ENCODE peak calls at places on chromosomes 3 and 15, in six cellular contexts. One of them, this sample, is unnamed.

GRCh38 chr3:64998317-64998716 is 310.5 kb upstream of the ADAMTS9 start:
- ATAC-seq in K562: no peak
- ATAC-seq in HCT116: no peak
- ATAC-seq in HepG2: no peak
- ATAC-seq in upper lobe of left lung: no peak
- ATAC-seq in GM12878: no peak
- ATAC-seq in this sample: no peak

GRCh38 chr3:160577093-160577492 is 11.7 kb upstream of the KPNA4 start:
- ATAC-seq in K562: no peak
- ATAC-seq in HCT116: no peak
- ATAC-seq in HepG2: no peak
- ATAC-seq in upper lobe of left lung: no peak
- ATAC-seq in GM12878: no peak
- ATAC-seq in this sample: no peak

GRCh38 chr15:55237219-55238130 is 40.7 kb upstream of the RSL24D1 start:
- ATAC-seq in K562: peak
- ATAC-seq in HCT116: no peak
- ATAC-seq in HepG2: no peak
- ATAC-seq in upper lobe of left lung: no peak
- ATAC-seq in GM12878: peak
- ATAC-seq in this sample: no peak

GRCh38 chr3:171974986-171975837 is 64.2 kb upstream of the FNDC3B start:
- ATAC-seq in K562: peak
- ATAC-seq in HCT116: no peak
- ATAC-seq in HepG2: no peak
- ATAC-seq in upper lobe of left lung: peak
- ATAC-seq in GM12878: no peak
- ATAC-seq in this sample: no peak

GRCh38 chr15:31306426-31307269 is 20.0 kb upstream of the KLF13 start:
- ATAC-seq in K562: no peak
- ATAC-seq in HCT116: no peak
- ATAC-seq in HepG2: no peak
- ATAC-seq in upper lobe of left lung: no peak
- ATAC-seq in GM12878: no peak
- ATAC-seq in this sample: no peak

GRCh38 chr15:73515520-73515919 is 72.6 kb downstream of the REC114 start:
- ATAC-seq in K562: no peak
- ATAC-seq in HCT116: no peak
- ATAC-seq in HepG2: no peak
- ATAC-seq in upper lobe of left lung: no peak
- ATAC-seq in GM12878: no peak
- ATAC-seq in this sample: no peak

GRCh38 chr15:74400313-74400850 is 32.9 kb upstream of the CYP11A1 start:
- ATAC-seq in K562: no peak
- ATAC-seq in HCT116: no peak
- ATAC-seq in HepG2: no peak
- ATAC-seq in upper lobe of left lung: no peak
- ATAC-seq in GM12878: no peak
- ATAC-seq in this sample: no peak

GRCh38 chr3:17076940-17077605 is 192.3 kb downstream of the PLCL2 start:
- ATAC-seq in K562: no peak
- ATAC-seq in HCT116: no peak
- ATAC-seq in HepG2: no peak
- ATAC-seq in upper lobe of left lung: no peak
- ATAC-seq in GM12878: no peak
- ATAC-seq in this sample: no peak

GRCh38 chr15:21267686-21268395 is 172.5 kb downstream of the POTEB3 start:
- ATAC-seq in K562: no peak
- ATAC-seq in HCT116: no peak
- ATAC-seq in HepG2: no peak
- ATAC-seq in upper lobe of left lung: no peak
- ATAC-seq in GM12878: no peak
- ATAC-seq in this sample: no peak

GRCh38 chr15:79904256-79904655 is 7.4 kb upstream of the MTHFS start:
- ATAC-seq in K562: no peak
- ATAC-seq in HCT116: no peak
- ATAC-seq in HepG2: no peak
- ATAC-seq in upper lobe of left lung: no peak
- ATAC-seq in GM12878: no peak
- ATAC-seq in this sample: no peak

GRCh38 chr3:94206291-94206690 is 143.4 kb downstream of the NSUN3 start:
- ATAC-seq in K562: no peak
- ATAC-seq in HCT116: no peak
- ATAC-seq in HepG2: no peak
- ATAC-seq in upper lobe of left lung: no peak
- ATAC-seq in GM12878: peak
- ATAC-seq in this sample: no peak

GRCh38 chr3:50163572-50163971 is 8.4 kb downstream of the SEMA3F start:
- ATAC-seq in K562: no peak
- ATAC-seq in HCT116: no peak
- ATAC-seq in HepG2: no peak
- ATAC-seq in upper lobe of left lung: no peak
- ATAC-seq in GM12878: no peak
- ATAC-seq in this sample: no peak

GRCh38 chr15:93182806-93183205 is 93.8 kb upstream of the RGMA start:
- ATAC-seq in K562: no peak
- ATAC-seq in HCT116: no peak
- ATAC-seq in HepG2: no peak
- ATAC-seq in upper lobe of left lung: no peak
- ATAC-seq in GM12878: no peak
- ATAC-seq in this sample: no peak

GRCh38 chr3:155619118-155619915 is 125.6 kb downstream of the PLCH1 start:
- ATAC-seq in K562: no peak
- ATAC-seq in HCT116: no peak
- ATAC-seq in HepG2: peak
- ATAC-seq in upper lobe of left lung: no peak
- ATAC-seq in GM12878: no peak
- ATAC-seq in this sample: no peak

GRCh38 chr3:36124118-36124796 is 256.0 kb upstream of the STAC start:
- ATAC-seq in K562: no peak
- ATAC-seq in HCT116: peak
- ATAC-seq in HepG2: peak
- ATAC-seq in upper lobe of left lung: no peak
- ATAC-seq in GM12878: no peak
- ATAC-seq in this sample: no peak

GRCh38 chr3:105791919-105792786 is 76.7 kb downstream of the CBLB start:
- ATAC-seq in K562: no peak
- ATAC-seq in HCT116: no peak
- ATAC-seq in HepG2: peak
- ATAC-seq in upper lobe of left lung: peak
- ATAC-seq in GM12878: no peak
- ATAC-seq in this sample: peak

GRCh38 chr3:130601662-130602061 is 84.7 kb downstream of the COL6A6 start:
- ATAC-seq in K562: no peak
- ATAC-seq in HCT116: no peak
- ATAC-seq in HepG2: no peak
- ATAC-seq in upper lobe of left lung: no peak
- ATAC-seq in GM12878: no peak
- ATAC-seq in this sample: no peak

GRCh38 chr15:68821190-68821897 is 649 bp upstream of the ANP32A start:
- ATAC-seq in K562: peak
- ATAC-seq in HCT116: peak
- ATAC-seq in HepG2: peak
- ATAC-seq in upper lobe of left lung: peak
- ATAC-seq in GM12878: peak
- ATAC-seq in this sample: peak

GRCh38 chr15:68819451-68820204 is 1.1 kb downstream of the ANP32A start:
- ATAC-seq in K562: peak
- ATAC-seq in HCT116: no peak
- ATAC-seq in HepG2: peak
- ATAC-seq in upper lobe of left lung: peak
- ATAC-seq in GM12878: peak
- ATAC-seq in this sample: peak

GRCh38 chr15:68820205-68820588 is 498 bp downstream of the ANP32A start:
- ATAC-seq in K562: no peak
- ATAC-seq in HCT116: peak
- ATAC-seq in HepG2: no peak
- ATAC-seq in upper lobe of left lung: no peak
- ATAC-seq in GM12878: peak
- ATAC-seq in this sample: no peak

GRCh38 chr15:68821898-68822380 is 1.2 kb upstream of the ANP32A start:
- ATAC-seq in K562: no peak
- ATAC-seq in HCT116: no peak
- ATAC-seq in HepG2: no peak
- ATAC-seq in upper lobe of left lung: no peak
- ATAC-seq in GM12878: no peak
- ATAC-seq in this sample: no peak

DNA sequence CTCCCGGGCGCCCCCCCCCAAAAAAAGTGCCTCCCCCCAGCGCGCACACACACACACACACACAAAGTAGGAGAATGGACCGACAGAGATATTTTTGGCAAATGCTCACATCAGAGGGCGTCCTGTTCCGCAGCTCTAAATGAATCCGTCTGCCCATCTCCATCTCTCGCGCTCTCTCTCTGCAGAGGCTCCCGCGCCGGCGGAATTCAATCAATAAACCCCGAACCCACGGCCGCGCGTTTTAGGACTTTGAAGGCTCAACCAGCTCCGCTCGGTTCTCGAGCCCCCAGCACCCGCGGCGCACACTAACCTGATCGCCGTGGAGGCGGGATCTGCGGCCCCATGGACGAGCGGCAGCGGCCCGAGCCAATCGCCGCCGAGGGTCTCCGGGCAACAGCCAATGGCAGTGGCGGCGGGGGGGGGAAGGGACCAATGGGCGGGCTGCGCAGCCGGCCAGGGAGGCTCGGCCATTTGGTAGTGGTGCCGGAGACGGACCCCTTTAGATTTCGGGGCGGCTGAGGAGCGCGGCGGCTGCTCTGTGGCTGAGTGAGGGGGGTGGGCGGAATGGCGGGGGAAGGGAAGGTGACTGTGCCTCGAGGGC is at the start of gene ANP32A:
- ATAC-seq in K562: peak
- ATAC-seq in HCT116: peak
- ATAC-seq in HepG2: peak
- ATAC-seq in upper lobe of left lung: peak
- ATAC-seq in GM12878: peak
- ATAC-seq in this sample: peak
- TF ChIP-seq POLR2AphosphoS5 in K562: peak
- TF ChIP-seq POLR2AphosphoS5 in HCT116: peak
- TF ChIP-seq POLR2AphosphoS5 in HepG2: peak
- TF ChIP-seq POLR2AphosphoS5 in upper lobe of left lung: peak
- TF ChIP-seq POLR2AphosphoS5 in GM12878: no peak
- TF ChIP-seq POLR2AphosphoS5 in this sample: peak

DNA sequence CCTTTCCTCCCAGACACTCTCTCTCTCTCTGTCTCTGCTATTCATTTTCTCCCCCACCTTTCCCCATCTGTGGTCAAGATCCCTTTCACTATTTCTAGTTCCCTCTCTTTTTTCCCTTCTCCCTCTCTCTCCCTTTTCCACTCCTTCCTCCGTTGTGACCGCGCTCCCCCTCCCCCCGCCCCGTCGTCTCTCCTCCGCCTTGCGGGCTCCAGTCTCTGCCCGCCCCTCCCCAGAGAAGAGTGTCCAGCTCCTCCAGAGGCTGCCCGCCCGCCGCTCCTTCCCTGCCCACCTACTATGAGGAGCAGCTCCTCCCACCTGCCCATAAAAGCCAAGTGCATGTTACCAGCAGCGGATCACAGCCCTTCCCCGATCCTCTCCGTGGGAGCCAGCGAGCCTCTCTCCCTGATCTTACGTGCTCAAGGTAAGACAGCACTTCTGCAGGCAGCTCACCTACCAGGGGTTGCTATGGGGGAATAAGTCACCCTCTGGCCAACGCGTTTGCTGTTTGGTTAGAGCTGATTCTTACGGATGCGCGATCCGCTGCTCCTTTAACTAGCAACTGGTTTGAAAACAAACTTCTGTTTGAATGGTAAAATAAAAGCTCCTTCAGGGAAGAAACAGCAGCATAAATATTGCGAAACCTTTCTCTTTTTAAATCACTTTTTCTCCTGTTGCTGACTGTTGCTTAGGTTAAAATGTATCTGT is at the start of gene COL8A1:
- ATAC-seq in K562: no peak
- ATAC-seq in HCT116: no peak
- ATAC-seq in HepG2: peak
- ATAC-seq in upper lobe of left lung: peak
- ATAC-seq in GM12878: peak
- ATAC-seq in this sample: peak
- TF ChIP-seq POLR2A in K562: no peak
- TF ChIP-seq POLR2A in HCT116: no peak
- TF ChIP-seq POLR2A in HepG2: no peak
- TF ChIP-seq POLR2A in upper lobe of left lung: peak
- TF ChIP-seq POLR2A in GM12878: no peak
- TF ChIP-seq POLR2A in this sample: peak

GRCh38 chr15:76366714-76367113 is 30.1 kb downstream of the ISL2 start:
- ATAC-seq in K562: no peak
- ATAC-seq in HCT116: no peak
- ATAC-seq in HepG2: no peak
- ATAC-seq in upper lobe of left lung: no peak
- ATAC-seq in GM12878: no peak
- ATAC-seq in this sample: no peak

GRCh38 chr15:76363251-76363650 is 26.7 kb downstream of the ISL2 start:
- ATAC-seq in K562: no peak
- ATAC-seq in HCT116: no peak
- ATAC-seq in HepG2: no peak
- ATAC-seq in upper lobe of left lung: no peak
- ATAC-seq in GM12878: no peak
- ATAC-seq in this sample: no peak

DNA sequence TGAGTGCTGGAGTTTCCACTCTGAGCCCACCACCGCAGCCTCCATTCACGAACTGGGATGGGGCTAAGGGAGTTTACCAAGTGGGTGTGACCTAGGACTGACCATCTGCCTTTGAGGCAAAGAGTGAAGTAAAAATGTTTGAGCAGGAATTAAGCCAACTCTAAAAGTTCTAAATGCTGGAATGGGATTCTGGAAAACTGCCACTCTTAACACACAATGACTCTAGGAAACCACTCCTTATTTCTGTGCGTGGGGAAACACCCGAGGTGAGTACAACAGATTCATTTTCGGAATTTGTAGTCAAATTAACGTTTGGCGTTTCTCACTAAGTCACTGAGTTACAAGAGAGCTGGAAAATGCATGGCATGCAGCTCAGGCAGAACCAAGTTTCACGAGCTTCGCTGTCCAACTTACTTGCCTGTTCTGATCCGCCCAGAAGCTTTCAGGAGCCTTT is 31.6 kb downstream of the ISL2 start:
- ATAC-seq in K562: no peak
- ATAC-seq in HCT116: no peak
- ATAC-seq in HepG2: no peak
- ATAC-seq in upper lobe of left lung: peak
- ATAC-seq in GM12878: no peak
- ATAC-seq in this sample: peak
- TF ChIP-seq POLR2AphosphoS5 in K562: no peak
- TF ChIP-seq POLR2AphosphoS5 in HCT116: no peak
- TF ChIP-seq POLR2AphosphoS5 in HepG2: no peak
- TF ChIP-seq POLR2AphosphoS5 in upper lobe of left lung: no peak
- TF ChIP-seq POLR2AphosphoS5 in GM12878: no peak
- TF ChIP-seq POLR2AphosphoS5 in this sample: no peak

DNA sequence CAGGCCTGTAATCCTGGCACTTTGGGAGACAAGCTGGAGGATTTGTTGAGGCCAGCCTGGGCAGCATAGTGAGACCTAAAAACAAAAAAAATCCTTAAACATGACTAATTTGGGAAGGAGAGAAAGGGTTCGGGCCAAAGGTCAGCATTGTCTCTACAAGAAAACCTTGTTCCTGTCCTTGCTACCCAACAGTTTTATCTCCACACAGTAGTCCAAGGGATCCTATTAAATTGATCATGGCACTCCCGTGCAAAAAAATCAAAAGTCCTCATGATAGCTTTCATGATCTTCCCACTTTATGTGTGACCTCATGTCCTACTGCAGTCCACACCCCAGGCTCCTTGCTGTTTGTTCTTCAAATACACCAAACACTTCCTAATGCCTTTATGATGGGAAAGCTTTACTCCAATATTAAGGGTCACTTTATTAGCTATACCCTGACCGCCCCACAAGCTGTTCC is 4.2 kb downstream of the RPL15 start:
- ATAC-seq in K562: no peak
- ATAC-seq in HCT116: no peak
- ATAC-seq in HepG2: no peak
- ATAC-seq in upper lobe of left lung: no peak
- ATAC-seq in GM12878: no peak
- ATAC-seq in this sample: no peak
- TF ChIP-seq POLR2A in K562: peak
- TF ChIP-seq POLR2A in HCT116: no peak
- TF ChIP-seq POLR2A in HepG2: peak
- TF ChIP-seq POLR2A in upper lobe of left lung: no peak
- TF ChIP-seq POLR2A in GM12878: no peak
- TF ChIP-seq POLR2A in this sample: no peak

This sample was measured in gastroesophageal sphincter.